ENCODE peak calls at places on chromosomes 4 and X, in eight cellular contexts. X, G, D, E, A, F, Z and H are unnamed samples.

GRCh38 chrX:129772796-129773431 is 6.8 kb upstream of the SASH3 start:
- DNase-seq in F (no peak), X (no peak), E (no peak), A (no peak), D (no peak), Z (no peak), G (no peak), H (no peak)

GRCh38 chr4:95548738-95549245 is at the start of gene UNC5C:
- DNase-seq in D (no peak), Z (no peak), G (no peak), F (no peak), X (peak), E (peak), A (no peak), H (peak)

GRCh38 chr4:179352221-179352620 is 1910.0 kb upstream of the AGA start:
- DNase-seq in F (no peak), Z (no peak), X (no peak), E (peak), A (no peak), D (no peak), G (no peak), H (no peak)

GRCh38 chrX:151700581-151700980 is 5.3 kb downstream of the PRRG3 start:
- DNase-seq in G (no peak), X (no peak), D (no peak), F (no peak), A (no peak), Z (no peak), E (no peak), H (no peak)

GRCh38 chrX:137565921-137566745 is at the start of gene ZIC3:
- DNase-seq in G (no peak), A (no peak), Z (no peak), D (no peak), F (no peak), E (no peak), X (peak), H (peak)

GRCh38 chr4:72900952-72901351 is 168.6 kb downstream of the COX18 start:
- DNase-seq in A (no peak), X (no peak), D (no peak), E (no peak), Z (no peak), F (no peak), G (peak), H (no peak)

GRCh38 chrX:46376246-46376885 is 168.9 kb downstream of the ZNF674 start:
- DNase-seq in D (no peak), E (peak), A (peak), Z (peak), F (peak), G (peak), X (no peak), H (peak)

GRCh38 chr4:120801171-120801758 is 121.3 kb downstream of the PRDM5 start:
- DNase-seq in D (no peak), E (peak), X (no peak), Z (peak), G (peak), F (no peak), A (no peak), H (no peak)

GRCh38 chr4:82780398-82781231 is 18.0 kb downstream of the SCD5 start:
- DNase-seq in E (peak), X (no peak), A (peak), F (no peak), D (peak), G (peak), Z (no peak), H (no peak)

GRCh38 chrX:581717-582116 is 48.9 kb upstream of the SHOX start:
- DNase-seq in D (no peak), G (peak), Z (no peak), X (no peak), E (no peak), A (no peak), F (no peak), H (no peak)

GRCh38 chr4:180925800-180926199 is 1317.4 kb upstream of the TENM3 start:
- DNase-seq in Z (no peak), D (no peak), E (peak), X (no peak), A (no peak), F (no peak), G (peak), H (no peak)

GRCh38 chrX:82742351-82742750 is 765.7 kb upstream of the POU3F4 start:
- DNase-seq in E (no peak), F (no peak), D (no peak), Z (no peak), G (no peak), A (no peak), X (no peak), H (no peak)

GRCh38 chr4:87286970-87287369 is 35.7 kb downstream of the HSD17B13 start:
- DNase-seq in A (no peak), E (no peak), F (no peak), D (no peak), Z (no peak), X (no peak), G (no peak), H (no peak)

GRCh38 chrX:48090123-48090522 is 18.7 kb upstream of the ZNF630 start:
- DNase-seq in E (peak), G (no peak), X (no peak), F (no peak), Z (no peak), A (peak), D (no peak), H (no peak)

GRCh38 chr4:120824905-120825304 is 97.6 kb downstream of the PRDM5 start:
- DNase-seq in E (no peak), D (no peak), Z (no peak), G (no peak), X (no peak), A (no peak), F (no peak), H (no peak)

GRCh38 chr4:115234405-115235093 is 121.1 kb upstream of the NDST4 start:
- DNase-seq in A (no peak), D (peak), F (no peak), Z (no peak), X (no peak), E (peak), G (no peak), H (no peak)

GRCh38 chr4:46886711-46887110 is 22.3 kb downstream of the COX7B2 start:
- DNase-seq in A (no peak), X (no peak), E (peak), Z (no peak), D (no peak), G (peak), F (no peak), H (peak)

GRCh38 chrX:103376118-103376978 is at the start of gene BEX3:
- DNase-seq in A (no peak), G (peak), F (peak), E (peak), X (peak), D (peak), Z (no peak), H (peak)

GRCh38 chr4:80387390-80388283 is 52.1 kb downstream of the CFAP299 start:
- DNase-seq in D (no peak), Z (no peak), F (no peak), E (no peak), X (no peak), G (no peak), A (no peak), H (no peak)

GRCh38 chr4:74619931-74620702 is 174.2 kb downstream of the BTC start:
- DNase-seq in E (peak), G (no peak), X (no peak), F (no peak), A (no peak), D (no peak), Z (no peak), H (no peak)

GRCh38 chrX:21885568-21885967 is 29.8 kb downstream of the YY2 start:
- DNase-seq in Z (no peak), G (peak), F (no peak), D (no peak), A (no peak), E (peak), X (no peak), H (no peak)

GRCh38 chr4:8516061-8516573 is 64.1 kb upstream of the GPR78 start:
- DNase-seq in A (no peak), Z (no peak), X (no peak), G (peak), E (peak), D (no peak), F (no peak), H (no peak)

GRCh38 chrX:46690818-46691217 is 68.1 kb downstream of the SLC9A7 start:
- DNase-seq in A (no peak), E (no peak), Z (no peak), F (no peak), X (no peak), G (no peak), D (no peak), H (no peak)

GRCh38 chr4:47647029-47647428 is 162.0 kb downstream of the ATP10D start:
- DNase-seq in A (no peak), F (no peak), X (no peak), G (no peak), E (no peak), Z (no peak), D (no peak), H (no peak)

GRCh38 chrX:74925210-74926088 is at the start of gene NEXMIF:
- DNase-seq in X (peak), E (peak), D (peak), G (peak), A (no peak), F (no peak), Z (peak), H (peak)

GRCh38 chr4:3168029-3168428 is 80.9 kb upstream of the MSANTD1 start:
- DNase-seq in G (peak), A (no peak), D (no peak), X (no peak), Z (no peak), F (no peak), E (peak), H (no peak)